ENCODE peak calls at places on chromosomes 16 and 17, in six cellular contexts. One of them, this sample, is unnamed.

GRCh38 chr17:73430165-73430680 is 118.4 kb upstream of the CDC42EP4 start:
- DNase-seq in activated CD4-positive, alpha-beta T cell treated with anti-CD3 and anti-CD28 coated beads for 48 hours: no peak
- DNase-seq in SW 1271: no peak
- DNase-seq in cardiac fibroblast: no peak
- DNase-seq in HTR-8/SVneo: no peak
- DNase-seq in stimulated activated effector memory CD8-positive, alpha-beta T cell treated with anti-CD3 and anti-CD28 coated beads, Interleukin-12 subunit alpha, Interleukin-12 subunit beta, amount 100 ng/mL, for 72 hours: no peak
- DNase-seq in this sample: no peak

GRCh38 chr16:70693231-70693671 is 7.4 kb upstream of the MTSS2 start:
- DNase-seq in cardiac fibroblast: peak; percentile 53
- DNase-seq in SW 1271: no peak
- DNase-seq in stimulated activated effector memory CD8-positive, alpha-beta T cell treated with anti-CD3 and anti-CD28 coated beads, Interleukin-12 subunit alpha, Interleukin-12 subunit beta, amount 100 ng/mL, for 72 hours: no peak
- DNase-seq in HTR-8/SVneo: no peak
- DNase-seq in activated CD4-positive, alpha-beta T cell treated with anti-CD3 and anti-CD28 coated beads for 48 hours: no peak
- DNase-seq in this sample: no peak

GRCh38 chr17:8611671-8612298 is 18.7 kb downstream of the MYH10 start:
- DNase-seq in activated CD4-positive, alpha-beta T cell treated with anti-CD3 and anti-CD28 coated beads for 48 hours: no peak
- DNase-seq in SW 1271: no peak
- DNase-seq in HTR-8/SVneo: no peak
- DNase-seq in cardiac fibroblast: peak; percentile 87
- DNase-seq in stimulated activated effector memory CD8-positive, alpha-beta T cell treated with anti-CD3 and anti-CD28 coated beads, Interleukin-12 subunit alpha, Interleukin-12 subunit beta, amount 100 ng/mL, for 72 hours: no peak
- DNase-seq in this sample: no peak

GRCh38 chr17:57158296-57158695 is 73.2 kb downstream of the AKAP1 start:
- DNase-seq in HTR-8/SVneo: no peak
- DNase-seq in SW 1271: no peak
- DNase-seq in stimulated activated effector memory CD8-positive, alpha-beta T cell treated with anti-CD3 and anti-CD28 coated beads, Interleukin-12 subunit alpha, Interleukin-12 subunit beta, amount 100 ng/mL, for 72 hours: no peak
- DNase-seq in activated CD4-positive, alpha-beta T cell treated with anti-CD3 and anti-CD28 coated beads for 48 hours: no peak
- DNase-seq in cardiac fibroblast: no peak
- DNase-seq in this sample: no peak

GRCh38 chr16:56576585-56577299 is 11.9 kb downstream of the MT4 start:
- DNase-seq in HTR-8/SVneo: peak; percentile 44
- DNase-seq in SW 1271: peak; percentile 1
- DNase-seq in stimulated activated effector memory CD8-positive, alpha-beta T cell treated with anti-CD3 and anti-CD28 coated beads, Interleukin-12 subunit alpha, Interleukin-12 subunit beta, amount 100 ng/mL, for 72 hours: peak; percentile 92
- DNase-seq in activated CD4-positive, alpha-beta T cell treated with anti-CD3 and anti-CD28 coated beads for 48 hours: peak; percentile 92
- DNase-seq in cardiac fibroblast: peak; percentile 75
- DNase-seq in this sample: peak; percentile 68

GRCh38 chr16:23889189-23889588 is 53.4 kb downstream of the PRKCB start:
- DNase-seq in HTR-8/SVneo: no peak
- DNase-seq in SW 1271: no peak
- DNase-seq in activated CD4-positive, alpha-beta T cell treated with anti-CD3 and anti-CD28 coated beads for 48 hours: no peak
- DNase-seq in stimulated activated effector memory CD8-positive, alpha-beta T cell treated with anti-CD3 and anti-CD28 coated beads, Interleukin-12 subunit alpha, Interleukin-12 subunit beta, amount 100 ng/mL, for 72 hours: no peak
- DNase-seq in cardiac fibroblast: no peak
- DNase-seq in this sample: no peak

GRCh38 chr16:57166951-57167350 is 18.9 kb downstream of the PSME3IP1 start:
- DNase-seq in HTR-8/SVneo: no peak
- DNase-seq in cardiac fibroblast: peak; percentile 67
- DNase-seq in SW 1271: no peak
- DNase-seq in stimulated activated effector memory CD8-positive, alpha-beta T cell treated with anti-CD3 and anti-CD28 coated beads, Interleukin-12 subunit alpha, Interleukin-12 subunit beta, amount 100 ng/mL, for 72 hours: no peak
- DNase-seq in activated CD4-positive, alpha-beta T cell treated with anti-CD3 and anti-CD28 coated beads for 48 hours: no peak
- DNase-seq in this sample: no peak

GRCh38 chr16:83915491-83915890 is 16.6 kb downstream of the MLYCD start:
- DNase-seq in SW 1271: no peak
- DNase-seq in stimulated activated effector memory CD8-positive, alpha-beta T cell treated with anti-CD3 and anti-CD28 coated beads, Interleukin-12 subunit alpha, Interleukin-12 subunit beta, amount 100 ng/mL, for 72 hours: no peak
- DNase-seq in HTR-8/SVneo: no peak
- DNase-seq in activated CD4-positive, alpha-beta T cell treated with anti-CD3 and anti-CD28 coated beads for 48 hours: no peak
- DNase-seq in cardiac fibroblast: no peak
- DNase-seq in this sample: no peak

GRCh38 chr17:80964231-80964856 is 27.3 kb upstream of the CHMP6 start:
- DNase-seq in SW 1271: no peak
- DNase-seq in cardiac fibroblast: no peak
- DNase-seq in stimulated activated effector memory CD8-positive, alpha-beta T cell treated with anti-CD3 and anti-CD28 coated beads, Interleukin-12 subunit alpha, Interleukin-12 subunit beta, amount 100 ng/mL, for 72 hours: no peak
- DNase-seq in HTR-8/SVneo: no peak
- DNase-seq in activated CD4-positive, alpha-beta T cell treated with anti-CD3 and anti-CD28 coated beads for 48 hours: no peak
- DNase-seq in this sample: no peak

GRCh38 chr17:4854181-4854681 is 21.1 kb downstream of the MINK1 start:
- DNase-seq in activated CD4-positive, alpha-beta T cell treated with anti-CD3 and anti-CD28 coated beads for 48 hours: no peak
- DNase-seq in SW 1271: no peak
- DNase-seq in HTR-8/SVneo: no peak
- DNase-seq in cardiac fibroblast: no peak
- DNase-seq in stimulated activated effector memory CD8-positive, alpha-beta T cell treated with anti-CD3 and anti-CD28 coated beads, Interleukin-12 subunit alpha, Interleukin-12 subunit beta, amount 100 ng/mL, for 72 hours: no peak
- DNase-seq in this sample: no peak

GRCh38 chr16:56600398-56600999 is 7.9 kb upstream of the MT2A start:
- DNase-seq in SW 1271: peak; percentile 29
- DNase-seq in stimulated activated effector memory CD8-positive, alpha-beta T cell treated with anti-CD3 and anti-CD28 coated beads, Interleukin-12 subunit alpha, Interleukin-12 subunit beta, amount 100 ng/mL, for 72 hours: no peak
- DNase-seq in HTR-8/SVneo: peak; percentile 65
- DNase-seq in activated CD4-positive, alpha-beta T cell treated with anti-CD3 and anti-CD28 coated beads for 48 hours: peak; percentile 41
- DNase-seq in cardiac fibroblast: peak; percentile 67
- DNase-seq in this sample: no peak

GRCh38 chr16:47519037-47519436 is 57.9 kb downstream of the PHKB start:
- DNase-seq in cardiac fibroblast: no peak
- DNase-seq in stimulated activated effector memory CD8-positive, alpha-beta T cell treated with anti-CD3 and anti-CD28 coated beads, Interleukin-12 subunit alpha, Interleukin-12 subunit beta, amount 100 ng/mL, for 72 hours: no peak
- DNase-seq in HTR-8/SVneo: no peak
- DNase-seq in SW 1271: no peak
- DNase-seq in activated CD4-positive, alpha-beta T cell treated with anti-CD3 and anti-CD28 coated beads for 48 hours: no peak
- DNase-seq in this sample: no peak

GRCh38 chr16:52912565-52913173 is 140.0 kb downstream of the CHD9NB start:
- DNase-seq in SW 1271: peak; percentile 32
- DNase-seq in cardiac fibroblast: peak; percentile 57
- DNase-seq in activated CD4-positive, alpha-beta T cell treated with anti-CD3 and anti-CD28 coated beads for 48 hours: peak; percentile 54
- DNase-seq in stimulated activated effector memory CD8-positive, alpha-beta T cell treated with anti-CD3 and anti-CD28 coated beads, Interleukin-12 subunit alpha, Interleukin-12 subunit beta, amount 100 ng/mL, for 72 hours: no peak
- DNase-seq in HTR-8/SVneo: peak; percentile 45
- DNase-seq in this sample: no peak

GRCh38 chr17:38628441-38628840 is 22.7 kb upstream of the SRCIN1 start:
- DNase-seq in SW 1271: peak; percentile 16
- DNase-seq in stimulated activated effector memory CD8-positive, alpha-beta T cell treated with anti-CD3 and anti-CD28 coated beads, Interleukin-12 subunit alpha, Interleukin-12 subunit beta, amount 100 ng/mL, for 72 hours: no peak
- DNase-seq in cardiac fibroblast: peak; percentile 14
- DNase-seq in HTR-8/SVneo: peak; percentile 72
- DNase-seq in activated CD4-positive, alpha-beta T cell treated with anti-CD3 and anti-CD28 coated beads for 48 hours: no peak
- DNase-seq in this sample: no peak

GRCh38 chr17:2081564-2081963 is 26.7 kb downstream of the HIC1 start:
- DNase-seq in HTR-8/SVneo: no peak
- DNase-seq in SW 1271: no peak
- DNase-seq in activated CD4-positive, alpha-beta T cell treated with anti-CD3 and anti-CD28 coated beads for 48 hours: no peak
- DNase-seq in stimulated activated effector memory CD8-positive, alpha-beta T cell treated with anti-CD3 and anti-CD28 coated beads, Interleukin-12 subunit alpha, Interleukin-12 subunit beta, amount 100 ng/mL, for 72 hours: no peak
- DNase-seq in cardiac fibroblast: peak; percentile 30
- DNase-seq in this sample: no peak

GRCh38 chr17:11944587-11944986 is 52.7 kb downstream of the ZNF18 start:
- DNase-seq in HTR-8/SVneo: no peak
- DNase-seq in activated CD4-positive, alpha-beta T cell treated with anti-CD3 and anti-CD28 coated beads for 48 hours: no peak
- DNase-seq in cardiac fibroblast: no peak
- DNase-seq in SW 1271: no peak
- DNase-seq in stimulated activated effector memory CD8-positive, alpha-beta T cell treated with anti-CD3 and anti-CD28 coated beads, Interleukin-12 subunit alpha, Interleukin-12 subunit beta, amount 100 ng/mL, for 72 hours: no peak
- DNase-seq in this sample: no peak

GRCh38 chr16:2149630-2150417 is 1.4 kb downstream of the RAB26 start:
- DNase-seq in activated CD4-positive, alpha-beta T cell treated with anti-CD3 and anti-CD28 coated beads for 48 hours: peak; percentile 26
- DNase-seq in HTR-8/SVneo: no peak
- DNase-seq in cardiac fibroblast: no peak
- DNase-seq in SW 1271: no peak
- DNase-seq in stimulated activated effector memory CD8-positive, alpha-beta T cell treated with anti-CD3 and anti-CD28 coated beads, Interleukin-12 subunit alpha, Interleukin-12 subunit beta, amount 100 ng/mL, for 72 hours: no peak
- DNase-seq in this sample: no peak

GRCh38 chr17:43517615-43518386 is 28.3 kb downstream of the ETV4 start:
- DNase-seq in stimulated activated effector memory CD8-positive, alpha-beta T cell treated with anti-CD3 and anti-CD28 coated beads, Interleukin-12 subunit alpha, Interleukin-12 subunit beta, amount 100 ng/mL, for 72 hours: peak; percentile 55
- DNase-seq in SW 1271: no peak
- DNase-seq in activated CD4-positive, alpha-beta T cell treated with anti-CD3 and anti-CD28 coated beads for 48 hours: no peak
- DNase-seq in cardiac fibroblast: peak; percentile 68
- DNase-seq in HTR-8/SVneo: no peak
- DNase-seq in this sample: no peak

GRCh38 chr16:51638338-51639135 is 487.5 kb upstream of the SALL1 start:
- DNase-seq in cardiac fibroblast: no peak
- DNase-seq in SW 1271: no peak
- DNase-seq in HTR-8/SVneo: no peak
- DNase-seq in activated CD4-positive, alpha-beta T cell treated with anti-CD3 and anti-CD28 coated beads for 48 hours: no peak
- DNase-seq in stimulated activated effector memory CD8-positive, alpha-beta T cell treated with anti-CD3 and anti-CD28 coated beads, Interleukin-12 subunit alpha, Interleukin-12 subunit beta, amount 100 ng/mL, for 72 hours: no peak
- DNase-seq in this sample: no peak

This sample was measured in effector memory CD4-positive, alpha-beta T cell.